ENCODE peak calls at places on chromosomes 11 and 22, in eight cellular contexts. Z is KBM-7; A is hypothalamus; Q is GM10248; J is uterus; X is GM13976; B is activated naive CD4-positive, alpha-beta T cell treated with Interleukin-2 at 50 U/mL for 16 hours; C is ELR. S is an unnamed sample.

GRCh38 chr11:128409476-128409875 is 177.9 kb downstream of the ETS1 start:
- DNase-seq in Z (no peak), A (no peak), Q (no peak), J (no peak), X (no peak), B (no peak), C (peak; percentile 92), S (no peak)

GRCh38 chr11:64371201-64371600 is 12.2 kb downstream of the RPS6KA4 start:
- DNase-seq in Z (no peak), A (no peak), Q (no peak), J (no peak), X (no peak), B (no peak), C (no peak), S (no peak)

GRCh38 chr22:35219012-35219411 is 38.3 kb upstream of the HMGXB4 start:
- DNase-seq in Z (no peak), A (no peak), Q (no peak), J (no peak), X (no peak), B (no peak), C (peak; percentile 82), S (no peak)

GRCh38 chr22:37144180-37144554 is 5.5 kb downstream of the IL2RB start:
- DNase-seq in Z (no peak), A (no peak), Q (no peak), J (no peak), X (no peak), B (no peak), C (no peak), S (no peak)

GRCh38 chr11:12871788-12872321 is 137.3 kb upstream of the RASSF10 start:
- DNase-seq in Z (no peak), A (no peak), Q (no peak), J (peak; percentile 66), X (no peak), B (no peak), C (peak; percentile 44), S (no peak)

GRCh38 chr11:134418119-134418840 is 6.2 kb upstream of the B3GAT1 start:
- DNase-seq in Z (no peak), A (no peak), Q (no peak), J (no peak), X (no peak), B (no peak), C (peak; percentile 4), S (peak; percentile 10)

GRCh38 chr11:78256962-78257361 is 68.2 kb downstream of the USP35 start:
- DNase-seq in Z (peak; percentile 87), A (no peak), Q (no peak), J (peak; percentile 90), X (no peak), B (no peak), C (no peak), S (peak; percentile 5)

GRCh38 chr11:73404048-73404447 is 27.8 kb downstream of the RELT start:
- DNase-seq in Z (peak; percentile 77), A (no peak), Q (peak; percentile 18), J (no peak), X (peak; percentile 27), B (no peak), C (peak; percentile 63), S (no peak)

GRCh38 chr11:64598106-64598796 is 7.2 kb downstream of the SLC22A12 start:
- DNase-seq in Z (no peak), A (no peak), Q (no peak), J (no peak), X (no peak), B (no peak), C (no peak), S (no peak)

GRCh38 chr22:21760640-21761039 is 25.0 kb upstream of the YPEL1 start:
- DNase-seq in Z (peak; percentile 17), A (no peak), Q (no peak), J (no peak), X (no peak), B (no peak), C (peak; percentile 69), S (no peak)

GRCh38 chr11:82900277-82901164 is at the start of gene PRCP:
- DNase-seq in Z (peak; percentile 96), A (peak; percentile 18), Q (peak; percentile 94), J (peak; percentile 94), X (peak; percentile 95), B (peak; percentile 96), C (peak; percentile 92), S (peak; percentile 94)

GRCh38 chr22:48313156-48313555 is 1514.5 kb downstream of the BRD1 start:
- DNase-seq in Z (no peak), A (no peak), Q (no peak), J (no peak), X (no peak), B (no peak), C (no peak), S (no peak)

GRCh38 chr22:49371325-49372110 is 456.2 kb downstream of the BRD1 start:
- DNase-seq in Z (no peak), A (no peak), Q (no peak), J (no peak), X (no peak), B (no peak), C (no peak), S (no peak)

GRCh38 chr11:7020183-7020917 is at the start of the genes NLRP14 and ZNF214:
- DNase-seq in Z (no peak), A (peak; percentile 19), Q (peak; percentile 63), J (peak; percentile 96), X (peak; percentile 81), B (no peak), C (peak; percentile 95), S (peak; percentile 94)

GRCh38 chr11:46537851-46538295 is 56.0 kb downstream of the AMBRA1 start:
- DNase-seq in Z (no peak), A (no peak), Q (peak; percentile 75), J (peak; percentile 62), X (peak; percentile 76), B (peak; percentile 60), C (peak; percentile 79), S (peak; percentile 59)

GRCh38 chr11:72236774-72237111 is 7.2 kb downstream of the PHOX2A start:
- DNase-seq in Z (no peak), A (no peak), Q (no peak), J (no peak), X (no peak), B (no peak), C (no peak), S (no peak)

GRCh38 chr11:77259681-77260080 is 41.8 kb downstream of the GDPD4 start:
- DNase-seq in Z (no peak), A (no peak), Q (no peak), J (no peak), X (no peak), B (no peak), C (no peak), S (no peak)

GRCh38 chr11:44316388-44317240 is 6.7 kb upstream of the ALX4 start:
- DNase-seq in Z (peak; percentile 20), A (no peak), Q (no peak), J (no peak), X (no peak), B (no peak), C (no peak), S (peak; percentile 23)

GRCh38 chr11:75334402-75334891 is 17.0 kb downstream of the ARRB1 start:
- DNase-seq in Z (no peak), A (no peak), Q (no peak), J (no peak), X (no peak), B (no peak), C (no peak), S (no peak)

GRCh38 chr22:22666307-22667091 is 22.1 kb downstream of the GGTLC2 start:
- DNase-seq in Z (peak; percentile 41), A (no peak), Q (peak; percentile 58), J (no peak), X (peak; percentile 56), B (peak; percentile 4), C (peak; percentile 17), S (no peak)

GRCh38 chr11:134360050-134360835 is 28.5 kb downstream of the GLB1L2 start:
- DNase-seq in Z (peak; percentile 89), A (peak; percentile 19), Q (peak; percentile 87), J (peak; percentile 34), X (peak; percentile 92), B (peak; percentile 77), C (peak; percentile 28), S (no peak)

GRCh38 chr22:47628477-47629272 is 866.2 kb downstream of the TBC1D22A start:
- DNase-seq in Z (no peak), A (no peak), Q (no peak), J (no peak), X (no peak), B (no peak), C (no peak), S (no peak)

GRCh38 chr11:95884364-95884763 is 39.5 kb downstream of the MTMR2 start:
- DNase-seq in Z (no peak), A (no peak), Q (no peak), J (no peak), X (no peak), B (no peak), C (peak; percentile 63), S (no peak)

GRCh38 chr11:66492161-66492865 is 12.1 kb downstream of the DPP3 start:
- DNase-seq in Z (no peak), A (no peak), Q (no peak), J (no peak), X (no peak), B (no peak), C (no peak), S (no peak)

GRCh38 chr11:111499483-111499882 is 12.7 kb downstream of the BTG4 start:
- DNase-seq in Z (no peak), A (no peak), Q (no peak), J (no peak), X (no peak), B (no peak), C (peak; percentile 17), S (no peak)

GRCh38 chr22:38029901-38030300 is 27.3 kb upstream of the PICK1 start:
- DNase-seq in Z (no peak), A (no peak), Q (no peak), J (no peak), X (no peak), B (no peak), C (no peak), S (no peak)

GRCh38 chr11:120925944-120926343 is 98.0 kb upstream of the TBCEL start:
- DNase-seq in Z (no peak), A (no peak), Q (peak; percentile 89), J (no peak), X (peak; percentile 85), B (no peak), C (no peak), S (no peak)

GRCh38 chr22:45919504-45920286 is 57.3 kb downstream of the WNT7B start:
- DNase-seq in Z (no peak), A (no peak), Q (no peak), J (no peak), X (no peak), B (no peak), C (no peak), S (no peak)

GRCh38 chr22:46674367-46674781 is 54.2 kb downstream of the GRAMD4 start:
- DNase-seq in Z (peak; percentile 51), A (no peak), Q (peak; percentile 78), J (peak; percentile 66), X (peak; percentile 82), B (peak; percentile 92), C (no peak), S (no peak)

GRCh38 chr11:12066056-12066798 is 44.2 kb upstream of the MICAL2 start:
- DNase-seq in Z (no peak), A (no peak), Q (no peak), J (peak; percentile 69), X (no peak), B (no peak), C (peak; percentile 98), S (peak; percentile 91)

GRCh38 chr11:26766996-26767395 is 45.1 kb upstream of the SLC5A12 start:
- DNase-seq in Z (no peak), A (no peak), Q (no peak), J (no peak), X (no peak), B (no peak), C (no peak), S (no peak)

GRCh38 chr22:35314161-35314942 is 14.7 kb downstream of the TOM1 start:
- DNase-seq in Z (no peak), A (no peak), Q (no peak), J (peak; percentile 13), X (no peak), B (no peak), C (no peak), S (no peak)

GRCh38 chr22:19203839-19204238 is 25.3 kb upstream of the SLC25A1 start:
- DNase-seq in Z (no peak), A (no peak), Q (no peak), J (no peak), X (no peak), B (no peak), C (no peak), S (no peak)

GRCh38 chr11:21625982-21626381 is 566.9 kb upstream of the ANO5 start:
- DNase-seq in Z (peak; percentile 55), A (no peak), Q (no peak), J (no peak), X (no peak), B (no peak), C (no peak), S (no peak)